ENCODE peak calls at places on chromosome 2, in six cellular contexts. L is germinal center; C is pulmonary artery endothelial cell; B is stimulated activated CD4-positive, alpha-beta T cell treated with anti-CD3 and anti-CD28 coated beads, Interleukin-2, amount 100 ng/mL, for 48 hours; N is NCI-H1105 treated with DMSO at 0.1 percent for 48 hours; Y is AG09309. D is an unnamed sample.

GRCh38 chr2:27053776-27054175 is 2.3 kb downstream of the AGBL5 start:
- DNase-seq in L (no peak), C (no peak), B (no peak), N (no peak), Y (no peak), D (no peak)

GRCh38 chr2:48315847-48316194 is 214.1 kb upstream of the STON1 start:
- DNase-seq in L (peak), C (no peak), B (peak), N (peak), Y (no peak), D (no peak)

GRCh38 chr2:218381916-218382366 is at the start of gene SLC11A1:
- DNase-seq in L (no peak), C (no peak), B (no peak), N (no peak), Y (no peak), D (no peak)

GRCh38 chr2:64391940-64392339 is 62.0 kb upstream of the LGALSL start:
- DNase-seq in L (no peak), C (no peak), B (no peak), N (no peak), Y (no peak), D (no peak)

GRCh38 chr2:39730685-39731302 is 48.3 kb downstream of the THUMPD2 start:
- DNase-seq in L (peak), C (no peak), B (no peak), N (peak), Y (no peak), D (peak)

GRCh38 chr2:215363039-215363438 is 51.2 kb downstream of the ATIC start:
- DNase-seq in L (no peak), C (no peak), B (no peak), N (no peak), Y (no peak), D (no peak)

GRCh38 chr2:201122276-201122675 is 6.3 kb downstream of the CFLAR start:
- DNase-seq in L (no peak), C (no peak), B (no peak), N (no peak), Y (no peak), D (no peak)

GRCh38 chr2:207143474-207144190 is 22.1 kb downstream of the KLF7 start:
- DNase-seq in L (no peak), C (peak), B (peak), N (no peak), Y (no peak), D (peak)

GRCh38 chr2:64698068-64698645 is 44.4 kb upstream of the SERTAD2 start:
- DNase-seq in L (no peak), C (no peak), B (no peak), N (no peak), Y (no peak), D (no peak)

GRCh38 chr2:218319813-218320360 is 27.6 kb upstream of the TMBIM1 start:
- DNase-seq in L (no peak), C (no peak), B (no peak), N (peak), Y (no peak), D (no peak)

GRCh38 chr2:97774425-97774824 is 61.0 kb downstream of the ZAP70 start:
- DNase-seq in L (no peak), C (no peak), B (no peak), N (no peak), Y (no peak), D (no peak)

GRCh38 chr2:237536083-237536415 is 30.3 kb upstream of the PRLH start:
- DNase-seq in L (no peak), C (no peak), B (no peak), N (no peak), Y (no peak), D (no peak)

GRCh38 chr2:145386973-145387372 is 867.1 kb upstream of the ZEB2 start:
- DNase-seq in L (no peak), C (no peak), B (no peak), N (no peak), Y (no peak), D (no peak)

GRCh38 chr2:233079473-233079877 is 19.3 kb downstream of the INPP5D start:
- DNase-seq in L (no peak), C (no peak), B (no peak), N (no peak), Y (no peak), D (peak)

GRCh38 chr2:11412449-11412810 is 53.5 kb downstream of the E2F6 start:
- DNase-seq in L (no peak), C (no peak), B (no peak), N (no peak), Y (no peak), D (no peak)

GRCh38 chr2:9178905-9179571 is 27.6 kb upstream of the ASAP2 start:
- DNase-seq in L (peak), C (no peak), B (no peak), N (peak), Y (no peak), D (no peak)

GRCh38 chr2:193963472-193964119 is 1693.4 kb upstream of the SLC39A10 start:
- DNase-seq in L (no peak), C (no peak), B (no peak), N (no peak), Y (no peak), D (no peak)

GRCh38 chr2:184006998-184007397 is 591.3 kb upstream of the ZNF804A start:
- DNase-seq in L (no peak), C (no peak), B (no peak), N (no peak), Y (no peak), D (no peak)

GRCh38 chr2:43737097-43737854 is 36.6 kb upstream of the DYNC2LI1 start:
- DNase-seq in L (no peak), C (no peak), B (no peak), N (no peak), Y (peak), D (no peak)

GRCh38 chr2:37523861-37524362 is 147.5 kb downstream of the CDC42EP3 start:
- DNase-seq in L (no peak), C (peak), B (no peak), N (no peak), Y (peak), D (no peak)

GRCh38 chr2:221203846-221204245 is 368.3 kb downstream of the EPHA4 start:
- DNase-seq in L (no peak), C (no peak), B (no peak), N (peak), Y (no peak), D (no peak)

GRCh38 chr2:148615446-148615845 is 29.1 kb upstream of the EPC2 start:
- DNase-seq in L (no peak), C (no peak), B (no peak), N (no peak), Y (no peak), D (no peak)

GRCh38 chr2:110173523-110173922 is 31.3 kb downstream of the NPHP1 start:
- DNase-seq in L (no peak), C (no peak), B (no peak), N (no peak), Y (no peak), D (no peak)

D was measured in naive B cell.